ENCODE peak calls at places on chromosomes 6 and 20, in four cellular contexts. X is CD8-positive, alpha-beta T cell; U is Caco-2; B is effector memory CD4-positive, alpha-beta T cell. O is an unnamed sample.

GRCh38 chr6:75281643-75282042 is 2.9 kb downstream of the TMEM30A start:
- DNase-seq in B (no peak), U (no peak), X (no peak), O (no peak)

GRCh38 chr6:69791065-69791471 is 5.7 kb downstream of the LMBRD1 start:
- DNase-seq in X (no peak), B (no peak), U (no peak), O (no peak)

GRCh38 chr6:31575335-31575901 is at the start of gene TNF:
- DNase-seq in X (peak; percentile 49), B (peak; percentile 87), U (no peak), O (peak; percentile 37)

GRCh38 chr6:12967686-12968085 is 251.1 kb downstream of the PHACTR1 start:
- DNase-seq in B (no peak), U (no peak), X (no peak), O (no peak)

GRCh38 chr6:37807656-37808055 is 11.9 kb upstream of the ZFAND3 start:
- DNase-seq in B (no peak), X (no peak), U (no peak), O (no peak)

GRCh38 chr20:6660441-6660840 is 107.0 kb upstream of the BMP2 start:
- DNase-seq in X (no peak), U (no peak), B (no peak), O (no peak)

GRCh38 chr6:100344761-100345160 is 120.0 kb downstream of the SIM1 start:
- DNase-seq in U (no peak), B (no peak), X (no peak), O (no peak)

GRCh38 chr20:53891306-53891894 is 179.0 kb downstream of the BCAS1 start:
- DNase-seq in U (no peak), B (no peak), X (no peak), O (no peak)

GRCh38 chr6:97473979-97474378 is 191.0 kb upstream of the MMS22L start:
- DNase-seq in X (no peak), B (no peak), U (no peak), O (no peak)

GRCh38 chr6:12761376-12762115 is 45.0 kb downstream of the PHACTR1 start:
- DNase-seq in B (no peak), X (no peak), U (no peak), O (no peak)

GRCh38 chr6:85675030-85675819 is 32.5 kb upstream of the SYNCRIP start:
- DNase-seq in B (no peak), X (no peak), U (no peak), O (no peak)

GRCh38 chr6:9502991-9503761 is 911.7 kb downstream of the TFAP2A start:
- DNase-seq in X (no peak), U (no peak), B (no peak), O (no peak)

GRCh38 chr6:158751842-158752424 is 67.2 kb downstream of the EZR start:
- DNase-seq in X (no peak), B (no peak), U (no peak), O (no peak)

GRCh38 chr6:35427851-35428321 is 24.3 kb upstream of the FANCE start:
- DNase-seq in B (no peak), U (no peak), X (no peak), O (no peak)

GRCh38 chr6:5599112-5599511 is 337.8 kb downstream of the FARS2 start:
- DNase-seq in B (no peak), X (no peak), U (no peak), O (no peak)

GRCh38 chr6:38149526-38149925 is 330.0 kb downstream of the ZFAND3 start:
- DNase-seq in X (no peak), U (no peak), B (no peak), O (no peak)

GRCh38 chr6:155269765-155270164 is 6.0 kb downstream of the CLDN20 start:
- DNase-seq in B (no peak), U (no peak), X (no peak), O (no peak)

GRCh38 chr6:12138377-12138776 is 126.3 kb downstream of the HIVEP1 start:
- DNase-seq in X (peak; percentile 29), B (no peak), U (no peak), O (peak; percentile 63)

GRCh38 chr6:50110557-50110956 is 60.8 kb upstream of the DEFB112 start:
- DNase-seq in B (no peak), X (no peak), U (no peak), O (no peak)

GRCh38 chr6:45616209-45616608 is 238.5 kb upstream of the SUPT3H start:
- DNase-seq in X (no peak), B (no peak), U (no peak), O (no peak)

GRCh38 chr20:52399352-52399751 is 207.8 kb upstream of the ZFP64 start:
- DNase-seq in B (no peak), U (no peak), X (no peak), O (no peak)

GRCh38 chr6:75349262-75349984 is 64.8 kb upstream of the TMEM30A start:
- DNase-seq in B (no peak), U (peak; percentile 46), X (no peak), O (no peak)

GRCh38 chr6:16964553-16965499 is 137.0 kb upstream of the STMND1 start:
- DNase-seq in U (peak; percentile 68), B (peak; percentile 23), X (peak; percentile 47), O (no peak)

GRCh38 chr6:160861824-160862223 is 129.7 kb upstream of the MAP3K4 start:
- DNase-seq in B (no peak), X (no peak), U (no peak), O (no peak)

GRCh38 chr6:150336299-150336698 is 32.5 kb upstream of the IYD start:
- DNase-seq in U (no peak), B (no peak), X (no peak), O (no peak)

GRCh38 chr6:743320-744096 is 50.6 kb upstream of the EXOC2 start:
- DNase-seq in X (no peak), U (no peak), B (no peak), O (no peak)

GRCh38 chr6:747006-747405 is 54.1 kb upstream of the EXOC2 start:
- DNase-seq in U (no peak), X (no peak), B (no peak), O (no peak)

GRCh38 chr6:741410-742339 is 48.7 kb upstream of the EXOC2 start:
- DNase-seq in B (no peak), X (no peak), U (no peak), O (no peak)

GRCh38 chr6:747921-748320 is 55.0 kb upstream of the EXOC2 start:
- DNase-seq in X (no peak), B (no peak), U (no peak), O (no peak)

GRCh38 chr6:744954-745353 is 52.0 kb upstream of the EXOC2 start:
- DNase-seq in U (no peak), X (no peak), B (no peak), O (no peak)
- H3K4me3 ChIP-seq in U (no peak overlapping the region), X (no peak overlapping the region), B (no peak overlapping the region), O (no peak overlapping the region)

DNA sequence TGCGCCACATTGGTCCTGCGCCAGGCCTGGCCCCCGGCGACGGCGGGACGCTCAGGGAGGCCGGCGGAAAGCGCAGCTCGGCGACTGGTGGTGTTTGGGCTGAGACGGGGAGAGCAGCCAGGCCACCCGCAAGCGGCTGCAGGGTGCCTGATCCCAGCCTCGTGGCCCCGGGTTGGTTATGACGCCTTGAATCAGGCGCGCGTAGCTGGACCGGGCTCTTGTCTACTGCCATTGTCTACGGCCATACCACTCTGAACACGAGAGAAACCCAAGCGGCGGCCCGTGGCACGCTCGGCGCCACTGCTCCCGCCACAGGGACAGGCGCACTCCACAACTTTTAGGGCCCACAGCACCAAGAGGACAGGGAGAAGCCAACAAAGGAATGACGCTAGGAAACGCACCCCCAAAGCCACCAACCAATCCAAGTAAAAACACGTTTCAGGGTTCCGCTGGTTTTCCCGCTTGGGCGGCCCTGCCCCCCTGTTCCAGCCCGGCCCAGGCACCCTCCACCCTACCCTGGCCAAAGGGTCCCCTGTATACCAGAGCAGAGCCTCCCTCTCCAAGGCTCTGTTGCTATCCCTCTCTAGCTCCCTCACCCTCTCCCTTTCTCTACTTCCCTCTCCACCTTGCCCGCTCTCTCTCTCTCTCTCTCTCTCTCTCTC is 1849.3 kb upstream of the DEFB115 start:
- DNase-seq in B (no peak), X (no peak), U (no peak), O (no peak)
- H3K9me3 ChIP-seq in B (no peaks in the 10 kb centered on the region), X (no peaks in the 10 kb centered on the region), U (peaks cover 12% of the 10 kb centered on the region), O (peaks cover 29% of the 10 kb centered on the region)

GRCh38 chr6:108566406-108566805 is 5.7 kb downstream of the FOXO3 start:
- DNase-seq in X (no peak), B (no peak), U (no peak), O (no peak)
- H3K4me3 ChIP-seq in X (no peak overlapping the region), B (no peak overlapping the region), U (no peak overlapping the region), O (no peak overlapping the region)

DNA sequence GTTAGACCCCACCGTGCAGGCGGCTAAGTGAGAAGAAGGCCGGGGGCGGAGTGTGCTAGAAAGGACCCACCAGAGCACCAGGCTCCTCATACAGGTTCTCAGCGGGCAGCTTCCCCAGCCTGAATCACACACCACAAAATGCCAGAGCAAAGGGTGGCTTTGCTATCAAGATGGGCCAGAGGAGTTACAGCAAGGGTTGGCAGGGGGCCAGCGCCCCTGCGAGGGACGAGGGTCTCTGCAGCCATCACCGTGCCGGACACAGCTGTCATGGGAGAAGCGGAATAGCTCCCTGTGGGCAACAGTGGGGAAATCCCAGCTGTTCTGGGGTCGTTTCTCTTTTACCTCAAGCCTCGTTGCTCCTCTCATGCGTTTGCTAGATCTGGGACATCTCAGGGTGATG is 206.3 kb downstream of the SMOC2 start:
- DNase-seq in B (no peak), U (no peak), X (no peak), O (no peak)
- H3K9me3 ChIP-seq in B (no peaks in the 10 kb centered on the region), U (no peaks in the 10 kb centered on the region), X (no peaks in the 10 kb centered on the region), O (no peaks in the 10 kb centered on the region)

DNA sequence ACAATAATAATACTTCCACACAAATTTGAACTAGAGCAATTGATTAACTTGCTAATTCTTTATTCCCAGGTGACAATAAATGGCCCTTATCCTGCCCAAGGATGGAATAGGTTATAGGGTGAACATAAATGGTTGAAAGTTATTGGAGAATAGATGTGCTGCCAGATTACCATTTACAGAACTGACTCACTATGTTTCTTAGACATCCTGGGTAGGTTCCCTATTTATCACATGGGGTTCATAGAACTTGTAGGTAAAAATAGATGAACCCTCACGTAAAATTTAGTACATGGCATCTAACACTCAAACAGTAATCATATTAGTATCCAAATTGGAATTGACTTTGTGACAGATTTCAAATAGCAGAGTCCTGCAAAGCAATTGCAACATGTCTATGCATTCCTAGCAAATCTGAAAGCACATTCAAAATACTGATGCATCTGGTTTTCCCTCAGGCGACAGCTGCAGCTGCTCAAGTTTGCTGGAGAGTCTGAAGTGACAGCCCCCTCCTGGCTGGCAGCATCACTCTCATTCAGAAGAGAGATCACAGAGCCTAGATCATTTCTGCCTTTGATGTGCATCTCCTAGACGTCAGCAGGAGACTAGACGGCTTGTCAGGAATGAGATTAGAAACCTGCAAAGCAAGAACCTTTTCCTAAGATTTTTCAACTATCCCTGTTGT is 80.2 kb upstream of the RNF217 start:
- DNase-seq in B (no peak), X (no peak), U (peak; percentile 2), O (no peak)
- H3K4me3 ChIP-seq in B (no peak overlapping the region), X (no peak overlapping the region), U (no peak overlapping the region), O (no peak overlapping the region)

DNA sequence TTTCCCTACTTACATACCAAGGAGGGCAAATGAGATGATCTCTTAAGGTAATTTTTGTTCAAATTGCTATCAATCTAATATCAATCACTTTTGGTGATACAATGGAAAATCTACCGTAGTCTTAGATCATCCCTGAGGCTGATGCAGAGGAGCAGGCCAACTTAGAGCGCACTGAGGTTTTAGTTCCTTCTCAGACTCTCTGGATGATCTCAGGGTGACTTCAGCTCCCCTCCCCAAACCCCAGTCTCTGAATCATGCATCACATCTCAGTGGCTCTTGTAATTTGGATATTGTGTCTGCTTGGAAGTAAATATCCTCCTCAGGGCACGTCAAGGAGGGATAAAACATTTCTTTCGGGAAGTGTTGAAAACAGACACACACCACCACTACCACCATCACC is 5.9 kb downstream of the TUBB2B start:
- DNase-seq in U (no peak), B (no peak), X (no peak), O (no peak)
- H3K9me3 ChIP-seq in U (no peaks in the 10 kb centered on the region), B (no peaks in the 10 kb centered on the region), X (no peaks in the 10 kb centered on the region), O (no peaks in the 10 kb centered on the region)

O was measured in naive thymus-derived CD4-positive, alpha-beta T cell.